ENCODE peak calls at places on chromosome 2, in five cellular contexts. One of them, this sample, is unnamed.

GRCh38 chr2:36511858-36512630 is 85.9 kb downstream of the FEZ2 start:
- DNase-seq in ovary: no peak
- DNase-seq in adrenal gland: no peak
- DNase-seq in A549: no peak
- DNase-seq in stomach: no peak
- DNase-seq in this sample: no peak

GRCh38 chr2:67057901-67058703 is 339.0 kb upstream of the ETAA1 start:
- DNase-seq in stomach: no peak
- DNase-seq in adrenal gland: peak
- DNase-seq in ovary: no peak
- DNase-seq in A549: no peak
- DNase-seq in this sample: no peak

GRCh38 chr2:130963849-130964793 is 127.4 kb downstream of the ARHGEF4 start:
- DNase-seq in ovary: peak
- DNase-seq in stomach: no peak
- DNase-seq in A549: peak
- DNase-seq in adrenal gland: peak
- DNase-seq in this sample: no peak

GRCh38 chr2:45862843-45863242 is 211.4 kb downstream of the PRKCE start:
- DNase-seq in ovary: no peak
- DNase-seq in A549: no peak
- DNase-seq in adrenal gland: no peak
- DNase-seq in stomach: no peak
- DNase-seq in this sample: no peak

GRCh38 chr2:102806250-102806837 is 44.5 kb downstream of the TMEM182 start:
- DNase-seq in A549: peak
- DNase-seq in adrenal gland: peak
- DNase-seq in stomach: peak
- DNase-seq in ovary: peak
- DNase-seq in this sample: peak

GRCh38 chr2:42914314-42914713 is 121.9 kb upstream of the HAAO start:
- DNase-seq in stomach: no peak
- DNase-seq in adrenal gland: no peak
- DNase-seq in A549: no peak
- DNase-seq in ovary: no peak
- DNase-seq in this sample: no peak

GRCh38 chr2:158202151-158202778 is 100.6 kb downstream of the UPP2 start:
- DNase-seq in ovary: no peak
- DNase-seq in adrenal gland: no peak
- DNase-seq in stomach: no peak
- DNase-seq in A549: no peak
- DNase-seq in this sample: no peak

GRCh38 chr2:64654993-64655666 is 1.4 kb upstream of the SERTAD2 start:
- DNase-seq in adrenal gland: peak
- DNase-seq in stomach: no peak
- DNase-seq in ovary: no peak
- DNase-seq in A549: peak
- DNase-seq in this sample: no peak

GRCh38 chr2:58620127-58620526 is 379.0 kb upstream of the FANCL start:
- DNase-seq in A549: no peak
- DNase-seq in adrenal gland: no peak
- DNase-seq in ovary: no peak
- DNase-seq in stomach: no peak
- DNase-seq in this sample: no peak

GRCh38 chr2:188381614-188382013 is 89.9 kb downstream of the GULP1 start:
- DNase-seq in adrenal gland: no peak
- DNase-seq in ovary: no peak
- DNase-seq in A549: peak
- DNase-seq in stomach: no peak
- DNase-seq in this sample: no peak

GRCh38 chr2:73886357-73886756 is 6.5 kb upstream of the ACTG2 start:
- DNase-seq in stomach: no peak
- DNase-seq in ovary: no peak
- DNase-seq in adrenal gland: no peak
- DNase-seq in A549: no peak
- DNase-seq in this sample: peak

GRCh38 chr2:226898121-226898520 is 62.3 kb downstream of the RHBDD1 start:
- DNase-seq in ovary: no peak
- DNase-seq in adrenal gland: no peak
- DNase-seq in stomach: no peak
- DNase-seq in A549: no peak
- DNase-seq in this sample: no peak

GRCh38 chr2:201008000-201008829 is 44.8 kb upstream of the ORC2 start:
- DNase-seq in ovary: no peak
- DNase-seq in adrenal gland: no peak
- DNase-seq in stomach: no peak
- DNase-seq in A549: peak
- DNase-seq in this sample: no peak

GRCh38 chr2:8872821-8873432 is 35.5 kb upstream of the KIDINS220 start:
- DNase-seq in A549: peak
- DNase-seq in ovary: no peak
- DNase-seq in adrenal gland: peak
- DNase-seq in stomach: no peak
- DNase-seq in this sample: no peak

GRCh38 chr2:197954328-197954727 is 149.9 kb downstream of the PLCL1 start:
- DNase-seq in A549: no peak
- DNase-seq in adrenal gland: no peak
- DNase-seq in stomach: no peak
- DNase-seq in ovary: no peak
- DNase-seq in this sample: no peak

GRCh38 chr2:239564587-239564986 is 163.8 kb upstream of the HDAC4 start:
- DNase-seq in stomach: no peak
- DNase-seq in A549: no peak
- DNase-seq in adrenal gland: no peak
- DNase-seq in ovary: no peak
- DNase-seq in this sample: no peak

GRCh38 chr2:236550701-236551465 is 18.7 kb upstream of the ACKR3 start:
- DNase-seq in A549: no peak
- DNase-seq in ovary: no peak
- DNase-seq in stomach: no peak
- DNase-seq in adrenal gland: no peak
- DNase-seq in this sample: no peak

GRCh38 chr2:1741851-1742250 is 2.5 kb downstream of the PXDN start:
- DNase-seq in A549: no peak
- DNase-seq in adrenal gland: no peak
- DNase-seq in stomach: no peak
- DNase-seq in ovary: no peak
- DNase-seq in this sample: peak

GRCh38 chr2:180644709-180645108 is 335.7 kb upstream of the UBE2E3 start:
- DNase-seq in adrenal gland: no peak
- DNase-seq in ovary: no peak
- DNase-seq in A549: peak
- DNase-seq in stomach: no peak
- DNase-seq in this sample: no peak

GRCh38 chr2:152395132-152396024 is 60.4 kb downstream of the FMNL2 start:
- DNase-seq in adrenal gland: no peak
- DNase-seq in stomach: no peak
- DNase-seq in ovary: no peak
- DNase-seq in A549: no peak
- DNase-seq in this sample: no peak

GRCh38 chr2:10982931-10983701 is 71.4 kb downstream of the KCNF1 start:
- DNase-seq in adrenal gland: no peak
- DNase-seq in A549: no peak
- DNase-seq in stomach: no peak
- DNase-seq in ovary: no peak
- DNase-seq in this sample: no peak

GRCh38 chr2:10909050-10909995 is 2.4 kb upstream of the KCNF1 start:
- DNase-seq in adrenal gland: no peak
- DNase-seq in stomach: no peak
- DNase-seq in ovary: no peak
- DNase-seq in A549: peak
- DNase-seq in this sample: peak

GRCh38 chr2:217510790-217511291 is 492.0 kb downstream of the TNS1 start:
- DNase-seq in A549: peak
- DNase-seq in adrenal gland: peak
- DNase-seq in stomach: peak
- DNase-seq in ovary: peak
- DNase-seq in this sample: peak

GRCh38 chr2:83665894-83666293 is 793.2 kb downstream of the SUCLG1 start:
- DNase-seq in ovary: no peak
- DNase-seq in adrenal gland: no peak
- DNase-seq in stomach: no peak
- DNase-seq in A549: peak
- DNase-seq in this sample: no peak

GRCh38 chr2:237614151-237614720 is 13.2 kb upstream of the LRRFIP1 start:
- DNase-seq in adrenal gland: no peak
- DNase-seq in stomach: no peak
- DNase-seq in ovary: no peak
- DNase-seq in A549: peak
- DNase-seq in this sample: no peak

GRCh38 chr2:101787097-101787496 is 89.6 kb downstream of the MAP4K4 start:
- DNase-seq in adrenal gland: no peak
- DNase-seq in ovary: no peak
- DNase-seq in A549: no peak
- DNase-seq in stomach: no peak
- DNase-seq in this sample: no peak

DNA sequence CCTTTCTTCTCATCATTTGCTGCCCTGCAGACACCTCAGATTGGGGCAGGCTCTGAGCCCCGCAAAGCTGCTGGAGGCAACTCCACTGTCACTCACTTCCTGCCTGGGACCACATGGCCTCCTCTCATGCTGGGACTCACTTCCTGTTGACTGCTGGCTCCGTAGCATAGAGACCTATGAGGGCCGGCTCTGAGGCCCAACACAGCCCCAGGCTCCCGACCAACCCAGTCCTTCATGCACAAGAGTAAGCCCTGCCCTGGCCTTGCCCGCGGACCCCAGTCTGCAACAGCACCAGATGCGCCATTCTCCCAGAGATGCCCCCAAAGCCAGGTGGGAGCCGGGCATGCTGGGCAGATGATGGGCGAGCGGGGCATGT is 55.7 kb downstream of the DNMT3A start:
- DNase-seq in A549: no peak
- DNase-seq in adrenal gland: no peak
- DNase-seq in stomach: no peak
- DNase-seq in ovary: no peak
- DNase-seq in this sample: no peak
- TF ChIP-seq POLR2A in A549: no peak
- TF ChIP-seq POLR2A in adrenal gland: no peak
- TF ChIP-seq POLR2A in stomach: no peak
- TF ChIP-seq POLR2A in ovary: no peak
- TF ChIP-seq POLR2A in this sample: no peak

GRCh38 chr2:224400886-224401632 is 848 bp downstream of the FAM124B start:
- DNase-seq in stomach: no peak
- DNase-seq in A549: no peak
- DNase-seq in adrenal gland: no peak
- DNase-seq in ovary: no peak
- DNase-seq in this sample: no peak
- H3K4me3 ChIP-seq in stomach: peak
- H3K4me3 ChIP-seq in A549: no peak
- H3K4me3 ChIP-seq in adrenal gland: no peak
- H3K4me3 ChIP-seq in ovary: peak
- H3K4me3 ChIP-seq in this sample: peak

DNA sequence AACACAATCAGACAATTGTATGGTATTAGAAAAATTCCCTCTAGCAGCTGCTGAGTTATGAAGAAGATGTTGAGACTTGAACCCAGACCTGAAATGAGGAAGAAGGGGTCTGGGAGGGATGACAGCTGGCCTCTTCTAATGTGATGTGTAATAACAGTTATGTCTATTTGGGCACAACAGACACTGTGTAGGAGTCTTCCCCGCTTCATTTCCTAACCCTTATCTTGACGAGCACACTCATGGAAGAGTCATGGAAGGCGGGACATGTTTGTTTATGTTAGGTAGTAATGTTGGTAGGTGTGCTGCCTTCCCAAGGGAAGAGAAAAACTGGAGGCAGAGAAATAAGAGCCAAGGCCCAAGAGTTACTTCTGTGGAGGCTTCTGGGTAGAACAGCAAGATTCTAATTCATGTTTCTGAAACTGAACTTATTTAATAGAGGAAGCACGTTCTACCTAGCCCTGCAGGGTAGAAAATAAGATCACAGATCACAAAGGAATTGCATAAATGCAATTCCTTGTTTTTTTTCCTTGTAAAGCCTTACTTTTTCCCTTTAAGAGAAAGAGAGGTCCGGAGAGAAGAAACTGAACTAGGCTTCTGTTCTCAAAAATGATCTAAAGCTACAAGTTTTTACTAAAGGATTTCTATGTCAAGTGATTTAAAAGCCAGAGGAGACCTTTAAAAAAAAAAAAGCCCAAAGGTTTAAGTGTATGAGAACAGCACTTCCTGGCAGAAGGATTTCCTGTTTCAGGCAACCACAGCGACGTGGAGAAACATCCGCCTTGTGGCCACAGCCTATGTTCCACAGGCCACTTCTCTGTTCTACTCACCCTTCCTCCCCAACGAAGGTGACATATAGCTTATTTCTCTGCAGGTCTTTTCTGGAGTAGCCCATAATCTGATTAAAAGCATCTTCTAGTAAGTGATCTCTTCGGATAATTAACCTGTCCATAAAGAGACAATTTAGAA is 68.5 kb upstream of the STK17B start:
- DNase-seq in A549: no peak
- DNase-seq in ovary: no peak
- DNase-seq in adrenal gland: peak
- DNase-seq in stomach: peak
- DNase-seq in this sample: peak
- TF ChIP-seq POLR2A in A549: no peak
- TF ChIP-seq POLR2A in ovary: no peak
- TF ChIP-seq POLR2A in adrenal gland: no peak
- TF ChIP-seq POLR2A in stomach: no peak
- TF ChIP-seq POLR2A in this sample: no peak

GRCh38 chr2:84946204-84947009 is 24.6 kb upstream of the KCMF1 start:
- DNase-seq in A549: peak
- DNase-seq in stomach: peak
- DNase-seq in ovary: no peak
- DNase-seq in adrenal gland: no peak
- DNase-seq in this sample: no peak
- H3K4me3 ChIP-seq in A549: no peak
- H3K4me3 ChIP-seq in stomach: no peak
- H3K4me3 ChIP-seq in ovary: no peak
- H3K4me3 ChIP-seq in adrenal gland: no peak
- H3K4me3 ChIP-seq in this sample: no peak